ENCODE peak calls at places on chromosomes 3 and 15, in eight cellular contexts. F is NCI-H774; J is stimulated activated CD8-positive, alpha-beta memory T cell treated with anti-CD3 and anti-CD28 coated beads, Interleukin-2, amount 100 ng/mL, for 48 hours; D is ecto neural progenitor cell; T is tibial nerve; Y is head of caudate nucleus; V is activated CD8-positive, alpha-beta memory T cell treated with anti-CD3 and anti-CD28 coated beads for 24 hours; H is activated T-helper 9 cell treated with anti-CD3 and anti-CD28 coated beads, Interleukin-2, amount 50 U/mL, for 16 hours. K is an unnamed sample.

GRCh38 chr15:57647791-57648130 is 56.1 kb downstream of the MYZAP start:
- DNase-seq in F (no peak), J (no peak), D (no peak), T (no peak), Y (no peak), V (no peak), H (no peak), K (peak)

GRCh38 chr15:93983501-93983900 is 247.9 kb upstream of the MCTP2 start:
- DNase-seq in F (no peak), J (no peak), D (no peak), T (no peak), Y (no peak), V (no peak), H (no peak), K (no peak)

GRCh38 chr15:83285979-83286553 is 1.6 kb upstream of the BNC1 start:
- DNase-seq in F (no peak), J (no peak), D (no peak), T (no peak), Y (no peak), V (no peak), H (no peak), K (peak)

GRCh38 chr3:5138214-5138981 is 16.3 kb downstream of the ARL8B start:
- DNase-seq in F (no peak), J (no peak), D (no peak), T (no peak), Y (no peak), V (no peak), H (no peak), K (no peak)

GRCh38 chr3:41710646-41711388 is 251.1 kb downstream of the ULK4 start:
- DNase-seq in F (no peak), J (no peak), D (no peak), T (no peak), Y (no peak), V (no peak), H (no peak), K (peak)

GRCh38 chr3:171323934-171324535 is 136.2 kb downstream of the TNIK start:
- DNase-seq in F (no peak), J (no peak), D (no peak), T (no peak), Y (no peak), V (no peak), H (no peak), K (no peak)

GRCh38 chr3:29064085-29064484 is 216.8 kb upstream of the RBMS3 start:
- DNase-seq in F (no peak), J (no peak), D (no peak), T (no peak), Y (no peak), V (no peak), H (no peak), K (no peak)

GRCh38 chr3:12353796-12354505 is 65.1 kb downstream of the PPARG start:
- DNase-seq in F (no peak), J (no peak), D (no peak), T (no peak), Y (no peak), V (no peak), H (no peak), K (no peak)

GRCh38 chr3:46905661-46906451 is 28.3 kb downstream of the PTH1R start:
- DNase-seq in F (no peak), J (no peak), D (no peak), T (no peak), Y (no peak), V (no peak), H (no peak), K (no peak)

GRCh38 chr3:142028174-142028833 is 121.0 kb downstream of the TFDP2 start:
- DNase-seq in F (peak), J (no peak), D (no peak), T (no peak), Y (no peak), V (no peak), H (no peak), K (peak)

GRCh38 chr3:79367066-79367465 is 400.7 kb downstream of the ROBO1 start:
- DNase-seq in F (no peak), J (no peak), D (no peak), T (no peak), Y (no peak), V (no peak), H (no peak), K (no peak)

GRCh38 chr3:56700136-56700535 is 17.1 kb upstream of the TASOR start:
- DNase-seq in F (no peak), J (no peak), D (no peak), T (no peak), Y (no peak), V (no peak), H (no peak), K (peak)

GRCh38 chr15:93829115-93829849 is 402.1 kb upstream of the MCTP2 start:
- DNase-seq in F (no peak), J (no peak), D (no peak), T (no peak), Y (peak), V (no peak), H (no peak), K (peak)

GRCh38 chr3:88418219-88418618 is 268.5 kb downstream of the C3orf38 start:
- DNase-seq in F (no peak), J (no peak), D (no peak), T (no peak), Y (peak), V (no peak), H (no peak), K (no peak)

GRCh38 chr15:70729164-70729563 is 34.2 kb downstream of the UACA start:
- DNase-seq in F (no peak), J (no peak), D (no peak), T (no peak), Y (no peak), V (no peak), H (no peak), K (no peak)

GRCh38 chr3:114157321-114157720 is 21.5 kb downstream of the DRD3 start:
- DNase-seq in F (no peak), J (no peak), D (no peak), T (no peak), Y (no peak), V (no peak), H (no peak), K (no peak)

GRCh38 chr3:196057663-196058356 is 24.1 kb downstream of the TFRC start:
- DNase-seq in F (no peak), J (no peak), D (no peak), T (no peak), Y (no peak), V (no peak), H (no peak), K (no peak)